ENCODE peak calls at places on chromosomes 13 and 19, in nine cellular contexts. L is heart right ventricle; V is GM23338; X is progenitor cell of endocrine pancreas; A is bronchial epithelial cell; I is ascending aorta; K is HFF-Myc; Y is GM12865; E is CD4-positive, alpha-beta T cell. D is an unnamed sample.

GRCh38 chr13:82458169-82458568 is 1424.1 kb downstream of the SLITRK1 start:
- DNase-seq in V (no peak), I (no peak), Y (no peak), L (no peak), E (no peak), X (no peak), A (no peak), K (no peak), D (no peak)

GRCh38 chr13:29513981-29514719 is 81.3 kb downstream of the SLC7A1 start:
- DNase-seq in V (no peak), L (no peak), X (no peak), I (no peak), E (no peak), A (no peak), K (no peak), Y (no peak), D (no peak)

GRCh38 chr19:54002495-54003315 is 11.3 kb downstream of the CACNG6 start:
- DNase-seq in E (no peak), V (no peak), K (no peak), I (no peak), Y (no peak), A (no peak), X (no peak), L (no peak), D (no peak)

GRCh38 chr19:558770-559439 is 13.5 kb upstream of the BSG start:
- DNase-seq in I (no peak), Y (no peak), V (no peak), X (no peak), E (no peak), L (peak), A (no peak), K (no peak), D (no peak)

GRCh38 chr19:11335449-11336146 is 3.9 kb downstream of the RAB3D start:
- DNase-seq in E (no peak), A (no peak), L (no peak), I (no peak), K (no peak), Y (no peak), X (no peak), V (no peak), D (no peak)

GRCh38 chr19:47097396-47098217 is 16.0 kb downstream of the ZC3H4 start:
- DNase-seq in L (peak), E (no peak), K (no peak), A (no peak), V (no peak), X (no peak), Y (no peak), I (no peak), D (no peak)

GRCh38 chr13:33676700-33677048 is 141.3 kb upstream of the RFC3 start:
- DNase-seq in Y (peak), K (no peak), I (no peak), L (peak), A (peak), X (no peak), V (peak), E (no peak), D (no peak)

GRCh38 chr19:48558018-48558684 is 6.2 kb downstream of the SULT2B1 start:
- DNase-seq in X (no peak), L (peak), E (no peak), Y (no peak), I (no peak), K (no peak), V (peak), A (peak), D (peak)

GRCh38 chr13:110136660-110137585 is 170.0 kb downstream of the COL4A1 start:
- DNase-seq in V (peak), K (no peak), E (no peak), Y (peak), A (no peak), L (no peak), X (no peak), I (no peak), D (no peak)

GRCh38 chr19:14363203-14364097 is 17.8 kb upstream of the ADGRE5 start:
- DNase-seq in K (no peak), L (peak), I (peak), Y (peak), X (peak), A (no peak), E (peak), V (peak), D (peak)

GRCh38 chr13:32284927-32285632 is 30.1 kb downstream of the ZAR1L start:
- DNase-seq in L (no peak), I (no peak), V (no peak), X (no peak), E (no peak), Y (no peak), A (peak), K (no peak), D (no peak)

GRCh38 chr13:63336549-63336948 is 1920.9 kb upstream of the PCDH20 start:
- DNase-seq in I (no peak), A (no peak), E (no peak), V (no peak), X (no peak), Y (no peak), K (no peak), L (no peak), D (no peak)

GRCh38 chr13:109345433-109345941 is 440.9 kb downstream of the IRS2 start:
- DNase-seq in V (no peak), I (no peak), X (no peak), E (no peak), K (no peak), A (peak), L (no peak), Y (no peak), D (no peak)

GRCh38 chr13:45464141-45464686 is 525 bp upstream of the COG3 start:
- DNase-seq in K (no peak), L (no peak), A (no peak), X (no peak), I (no peak), E (no peak), V (no peak), Y (no peak), D (no peak)

GRCh38 chr19:13085673-13086072 is 17.0 kb downstream of the LYL1 start:
- DNase-seq in X (no peak), V (no peak), I (no peak), A (no peak), K (no peak), E (no peak), L (no peak), Y (no peak), D (no peak)

GRCh38 chr19:36449059-36449670 is 30.7 kb upstream of the ZFP82 start:
- DNase-seq in E (no peak), I (no peak), X (no peak), L (no peak), A (no peak), Y (no peak), V (peak), K (no peak), D (no peak)

GRCh38 chr19:19276386-19276785 is 3.3 kb upstream of the TM6SF2 start:
- DNase-seq in A (no peak), V (no peak), E (no peak), K (no peak), X (no peak), Y (no peak), I (no peak), L (no peak), D (no peak)

GRCh38 chr13:41763772-41764171 is 197.1 kb downstream of the VWA8 start:
- DNase-seq in Y (no peak), X (no peak), A (no peak), E (no peak), K (no peak), I (no peak), V (no peak), L (no peak), D (no peak)

GRCh38 chr13:91554101-91554500 is 155.7 kb downstream of the GPC5 start:
- DNase-seq in I (no peak), X (no peak), V (no peak), K (no peak), A (no peak), E (no peak), Y (no peak), L (no peak), D (no peak)

GRCh38 chr13:113774177-113775107 is 15.4 kb downstream of the TMEM255B start:
- DNase-seq in E (no peak), L (no peak), Y (no peak), A (peak), I (no peak), K (no peak), V (no peak), X (no peak), D (no peak)

GRCh38 chr13:72851678-72852014 is 69.7 kb downstream of the PIBF1 start:
- DNase-seq in X (no peak), V (no peak), A (no peak), I (no peak), K (no peak), Y (no peak), L (no peak), E (no peak), D (no peak)

GRCh38 chr19:18649371-18650047 is 12.7 kb downstream of the KLHL26 start:
- DNase-seq in Y (no peak), L (peak), E (no peak), K (no peak), I (no peak), V (no peak), X (no peak), A (peak), D (peak)

GRCh38 chr19:43976732-43977131 is 7.3 kb upstream of the ZNF155 start:
- DNase-seq in K (no peak), Y (no peak), I (no peak), X (no peak), V (no peak), E (no peak), A (no peak), L (no peak), D (no peak)

GRCh38 chr13:91510058-91510457 is 111.6 kb downstream of the GPC5 start:
- DNase-seq in E (no peak), K (no peak), A (no peak), Y (no peak), V (no peak), I (no peak), L (no peak), X (no peak), D (no peak)

GRCh38 chr13:36343766-36344165 is 2.4 kb downstream of the SPART start:
- DNase-seq in I (no peak), E (no peak), Y (no peak), X (no peak), V (no peak), A (no peak), K (no peak), L (no peak), D (no peak)

GRCh38 chr19:11230621-11231386 is 8.6 kb upstream of the ANGPTL8 start:
- DNase-seq in V (no peak), L (no peak), E (no peak), X (no peak), I (no peak), A (no peak), Y (no peak), K (no peak), D (no peak)

DNA sequence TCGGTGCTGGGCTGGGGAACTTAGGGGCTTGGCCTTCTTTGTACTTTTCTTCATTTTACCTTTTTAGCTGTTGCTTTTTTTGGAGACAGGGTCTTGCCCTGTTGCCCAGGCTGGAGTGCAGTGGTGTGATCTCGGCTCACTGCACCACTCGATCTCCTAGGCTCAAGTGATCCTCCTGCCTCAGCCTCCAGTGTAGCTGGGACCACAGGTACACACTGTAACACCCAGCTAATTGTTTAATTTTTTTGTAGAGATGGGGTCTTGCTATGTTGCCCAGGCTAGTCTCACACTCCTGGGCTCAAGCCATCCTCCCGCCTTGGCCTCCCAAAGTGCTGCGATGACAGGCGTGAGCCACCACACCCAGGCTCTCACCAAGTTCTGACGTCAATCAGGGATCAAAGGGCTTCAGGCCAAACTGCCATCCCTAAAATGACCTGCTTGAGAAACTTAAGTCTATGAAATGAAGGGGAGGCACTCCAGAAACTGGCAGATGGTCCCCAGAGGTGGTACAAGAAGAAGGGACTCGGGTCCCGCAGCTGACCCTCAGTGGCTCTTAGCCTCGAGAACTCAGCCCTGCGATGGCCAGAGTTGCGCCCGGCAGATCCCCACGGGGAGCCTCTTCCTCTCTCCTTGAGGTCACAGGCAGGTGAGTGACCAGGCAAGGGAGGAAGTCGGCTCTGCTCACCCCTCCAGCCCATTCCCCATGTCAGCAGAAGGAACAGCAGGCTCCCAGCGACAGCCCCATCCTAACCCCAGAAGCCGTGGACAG is 61.7 kb downstream of the GNG7 start:
- DNase-seq in K (no peak), X (no peak), A (no peak), L (no peak), Y (no peak), V (no peak), I (no peak), E (no peak), D (no peak)
- TF ChIP-seq CTCF in K (no peak), X (no peak), A (no peak), L (no peak), Y (no peak), V (no peak), I (no peak), E (no peak), D (no peak)

GRCh38 chr13:84867246-84867645 is 932.0 kb downstream of the SLITRK6 start:
- DNase-seq in X (no peak), A (peak), I (no peak), V (peak), Y (no peak), L (no peak), K (no peak), E (no peak), D (no peak)

GRCh38 chr13:84864341-84864740 is 934.9 kb downstream of the SLITRK6 start:
- DNase-seq in Y (no peak), E (no peak), I (no peak), V (no peak), K (no peak), X (no peak), L (no peak), A (no peak), D (no peak)

GRCh38 chr13:84873951-84874350 is 925.3 kb downstream of the SLITRK6 start:
- DNase-seq in X (no peak), L (no peak), Y (no peak), A (no peak), V (no peak), K (no peak), E (no peak), I (no peak), D (no peak)

GRCh38 chr13:84870190-84870589 is 929.0 kb downstream of the SLITRK6 start:
- DNase-seq in X (no peak), K (no peak), I (no peak), Y (no peak), A (peak), V (peak), L (no peak), E (no peak), D (no peak)
- TF ChIP-seq CTCF in X (peak), K (no peak), I (no peak), Y (peak), A (peak), V (peak), L (no peak), E (no peak), D (peak)

GRCh38 chr13:96982672-96983071 is 11.6 kb downstream of the OXGR1 start:
- DNase-seq in K (no peak), Y (no peak), A (peak), V (no peak), X (no peak), E (no peak), L (no peak), I (no peak), D (no peak)

GRCh38 chr13:96988441-96988840 is 5.8 kb downstream of the OXGR1 start:
- DNase-seq in X (no peak), E (no peak), A (no peak), V (no peak), Y (no peak), L (no peak), K (no peak), I (no peak), D (no peak)

DNA sequence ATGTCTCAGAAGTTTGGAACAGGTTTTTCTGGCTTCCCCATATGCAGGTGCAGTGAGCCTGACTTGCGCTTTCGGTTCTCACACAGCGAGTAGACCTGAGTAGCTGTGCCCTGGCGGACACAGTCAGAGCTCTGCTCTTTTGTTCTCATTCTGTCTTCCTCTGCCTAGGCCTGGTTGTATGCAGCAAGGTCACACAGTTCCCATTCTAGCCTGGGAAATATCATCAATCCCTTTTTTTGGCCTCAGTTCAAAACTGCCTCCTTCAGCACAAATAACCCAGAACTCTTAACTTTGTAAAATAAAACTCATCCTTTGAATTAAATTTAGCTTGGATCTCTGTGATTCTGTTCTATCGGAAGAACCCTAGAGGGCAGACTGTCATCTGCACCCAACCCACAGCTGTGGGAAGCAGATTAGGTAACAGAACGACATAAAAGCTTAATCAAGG is 10.2 kb downstream of the OXGR1 start:
- DNase-seq in K (no peak), E (no peak), Y (peak), I (no peak), A (peak), V (peak), X (no peak), L (no peak), D (no peak)
- TF ChIP-seq CTCF in K (no peak), E (no peak), Y (no peak), I (peak), A (no peak), V (peak), X (peak), L (no peak), D (no peak)

GRCh38 chr19:45189971-45190370 is 11.4 kb downstream of the BLOC1S3 start:
- DNase-seq in L (no peak), X (no peak), E (no peak), A (no peak), I (no peak), V (no peak), K (no peak), Y (no peak), D (no peak)

GRCh38 chr19:45184115-45184514 is 5.5 kb downstream of the BLOC1S3 start:
- DNase-seq in L (no peak), A (no peak), Y (no peak), K (no peak), X (no peak), E (no peak), V (no peak), I (no peak), D (no peak)

GRCh38 chr19:45191324-45191845 is 12.8 kb downstream of the BLOC1S3 start:
- DNase-seq in E (no peak), I (no peak), X (no peak), V (no peak), Y (no peak), K (no peak), A (peak), L (no peak), D (no peak)

GRCh38 chr19:45186509-45187334 is 8.1 kb downstream of the BLOC1S3 start:
- DNase-seq in L (no peak), X (no peak), E (no peak), A (no peak), V (no peak), Y (no peak), K (no peak), I (no peak), D (no peak)

DNA sequence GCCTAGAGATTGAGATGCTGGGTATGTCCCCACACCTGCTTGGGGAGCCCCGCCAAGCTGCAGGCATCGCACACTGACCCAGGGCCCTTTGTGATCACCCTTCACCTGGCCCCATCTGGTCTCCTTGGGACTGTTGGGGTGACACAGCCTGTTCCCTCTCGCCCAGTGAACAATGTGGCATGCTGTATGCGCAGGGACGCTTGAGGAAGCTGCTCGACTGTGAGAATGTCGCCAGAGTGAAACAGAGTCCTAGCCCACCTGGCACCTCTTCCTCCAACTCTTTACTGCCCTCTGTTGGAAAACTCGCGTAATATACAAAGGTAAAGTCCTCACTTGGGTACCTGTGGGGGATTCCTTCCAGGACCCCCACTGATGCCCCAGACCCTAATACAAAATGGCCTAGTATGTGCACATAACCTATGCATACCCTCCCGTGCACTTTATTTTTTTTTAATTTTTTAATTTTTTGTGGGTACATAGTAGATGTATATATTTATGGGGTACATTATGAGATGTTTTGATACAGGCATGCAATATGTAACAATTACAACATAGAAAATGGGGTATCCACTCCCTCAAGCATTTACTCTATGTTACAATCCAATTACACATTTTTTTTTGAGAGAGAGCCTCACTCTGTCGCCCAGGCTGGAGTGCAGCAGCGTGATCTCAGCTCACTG is 9.0 kb downstream of the BLOC1S3 start:
- DNase-seq in I (no peak), E (no peak), K (no peak), V (peak), L (no peak), X (no peak), A (no peak), Y (peak), D (no peak)
- TF ChIP-seq CTCF in I (peak), E (peak), K (peak), V (peak), L (peak), X (peak), A (peak), Y (peak), D (peak)

GRCh38 chr19:38478273-38478971 is 44.9 kb downstream of the RYR1 start:
- DNase-seq in V (peak), I (no peak), X (no peak), A (peak), L (no peak), K (no peak), E (no peak), Y (peak), D (no peak)
- TF ChIP-seq CTCF in V (peak), I (no peak), X (peak), A (no peak), L (no peak), K (peak), E (no peak), Y (peak), D (no peak)

DNA sequence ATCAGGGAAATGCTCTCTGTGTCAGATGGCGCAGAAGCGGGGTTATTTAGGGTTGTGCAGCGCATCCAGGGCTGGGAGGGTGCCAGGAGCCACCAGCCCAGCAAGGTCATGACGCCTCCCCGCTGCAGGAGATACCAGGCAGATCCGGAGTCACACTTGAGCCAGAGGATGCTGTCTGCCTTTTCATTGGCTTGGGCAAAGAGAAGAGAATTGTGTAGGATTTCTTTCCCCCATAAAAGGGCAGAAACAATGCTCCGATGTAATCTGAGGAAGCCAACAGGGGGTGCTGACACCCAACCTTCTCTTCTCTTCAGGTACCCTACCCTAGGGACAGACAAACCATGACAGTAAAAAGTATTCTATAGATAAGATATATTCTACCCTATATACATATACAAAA is 346.4 kb downstream of the TSHZ3 start:
- DNase-seq in A (no peak), V (peak), L (no peak), I (no peak), E (no peak), K (no peak), X (no peak), Y (no peak), D (no peak)
- TF ChIP-seq CTCF in A (no peak), V (peak), L (no peak), I (no peak), E (no peak), K (no peak), X (no peak), Y (no peak), D (no peak)